ENCODE peak calls at places on chromosomes 3 and 15, in nine cellular contexts. W is H9, G is endothelial cell of umbilical vein, F is neuronal stem cell, M is GM23248, T is mesendoderm, N is colonic mucosa, X is IMR-90, R is PC-3. O is an unnamed sample. For H3K4me1, the result is how much of the 10 kb centered on the place peaks cover.

GRCh38 chr15:44765036-44765435 is 28.7 kb downstream of the TRIM69 start:
- DNase-seq in W (no peak), G (no peak), F (no peak), M (peak), T (no peak), N (no peak), X (no peak), R (no peak), O (no peak)

GRCh38 chr3:127706785-127707351 is 34.1 kb downstream of the ABTB1 start:
- DNase-seq in W (peak), G (no peak), F (no peak), M (no peak), T (no peak), N (no peak), X (no peak), R (no peak), O (peak)

GRCh38 chr3:79564192-79564591 is 203.6 kb downstream of the ROBO1 start:
- DNase-seq in W (no peak), G (no peak), F (no peak), M (no peak), T (no peak), N (no peak), X (no peak), R (no peak), O (no peak)

GRCh38 chr3:191259486-191259885 is 60.4 kb downstream of the OSTN start:
- DNase-seq in W (no peak), G (no peak), F (no peak), M (no peak), T (no peak), N (no peak), X (no peak), R (no peak), O (no peak)

GRCh38 chr3:131303848-131304247 is 77.7 kb upstream of the NUDT16 start:
- DNase-seq in W (no peak), G (no peak), F (no peak), M (peak), T (no peak), N (no peak), X (peak), R (peak), O (no peak)

GRCh38 chr15:56805466-56806146 is 72.3 kb upstream of the ZNF280D start:
- DNase-seq in W (no peak), G (peak), F (no peak), M (peak), T (peak), N (no peak), X (peak), R (peak), O (no peak)

GRCh38 chr3:102189564-102190339 is 245.1 kb upstream of the ZPLD1 start:
- DNase-seq in W (no peak), G (no peak), F (no peak), M (peak), T (no peak), N (no peak), X (peak), R (no peak), O (no peak)

GRCh38 chr3:134376786-134377431 is 2.7 kb upstream of the AMOTL2 start:
- DNase-seq in W (no peak), G (no peak), F (no peak), M (no peak), T (no peak), N (peak), X (no peak), R (no peak), O (peak)

GRCh38 chr3:127480196-127480933 is 110.2 kb downstream of the TPRA1 start:
- DNase-seq in W (no peak), G (no peak), F (no peak), M (no peak), T (no peak), N (no peak), X (no peak), R (no peak), O (no peak)

GRCh38 chr15:42681119-42681518 is 55.8 kb downstream of the CDAN1 start:
- DNase-seq in W (no peak), G (no peak), F (no peak), M (no peak), T (no peak), N (no peak), X (no peak), R (no peak), O (no peak)

GRCh38 chr15:56667517-56667916 is 65.8 kb downstream of the ZNF280D start:
- DNase-seq in W (no peak), G (no peak), F (no peak), M (no peak), T (no peak), N (no peak), X (no peak), R (no peak), O (no peak)

GRCh38 chr15:77027697-77028450 is 32.9 kb downstream of the PSTPIP1 start:
- DNase-seq in W (peak), G (peak), F (peak), M (no peak), T (peak), N (peak), X (no peak), R (no peak), O (peak)

GRCh38 chr15:66085128-66085527 is 168.4 kb downstream of the MEGF11 start:
- DNase-seq in W (peak), G (no peak), F (no peak), M (no peak), T (peak), N (no peak), X (no peak), R (peak), O (peak)

GRCh38 chr15:34837246-34838016 is 42.1 kb upstream of the ACTC1 start:
- DNase-seq in W (no peak), G (peak), F (no peak), M (peak), T (no peak), N (no peak), X (peak), R (peak), O (peak)

GRCh38 chr15:86164222-86164898 is 84.7 kb downstream of the AGBL1 start:
- DNase-seq in W (no peak), G (no peak), F (no peak), M (no peak), T (no peak), N (no peak), X (no peak), R (no peak), O (no peak)

GRCh38 chr3:115164374-115165221 is 17.5 kb upstream of the ZBTB20 start:
- DNase-seq in W (no peak), G (no peak), F (no peak), M (peak), T (no peak), N (no peak), X (no peak), R (no peak), O (no peak)

GRCh38 chr3:172302176-172302575 is 146.1 kb downstream of the GHSR start:
- DNase-seq in W (no peak), G (no peak), F (no peak), M (no peak), T (no peak), N (no peak), X (no peak), R (no peak), O (no peak)

GRCh38 chr15:74422723-74423442 is 10.9 kb downstream of the SEMA7A start:
- DNase-seq in W (peak), G (no peak), F (no peak), M (peak), T (peak), N (no peak), X (peak), R (peak), O (no peak)

GRCh38 chr3:53342353-53342752 is 5.0 kb downstream of the DCP1A start:
- DNase-seq in W (no peak), G (peak), F (no peak), M (peak), T (no peak), N (peak), X (peak), R (no peak), O (no peak)

GRCh38 chr15:42385206-42385979 is 26.1 kb downstream of the CAPN3 start:
- DNase-seq in W (peak), G (peak), F (peak), M (peak), T (peak), N (peak), X (peak), R (peak), O (no peak)

GRCh38 chr15:68536331-68537095 is 42.3 kb upstream of the CORO2B start:
- DNase-seq in W (no peak), G (no peak), F (no peak), M (peak), T (no peak), N (no peak), X (peak), R (peak), O (no peak)

GRCh38 chr3:143835312-143835711 is 13.0 kb downstream of the SLC9A9 start:
- DNase-seq in W (no peak), G (no peak), F (no peak), M (no peak), T (no peak), N (no peak), X (no peak), R (no peak), O (no peak)

GRCh38 chr3:195030791-195031321 is 240.1 kb downstream of the XXYLT1 start:
- DNase-seq in W (no peak), G (peak), F (no peak), M (no peak), T (no peak), N (no peak), X (peak), R (peak), O (no peak)

GRCh38 chr3:100928638-100929428 is 64.4 kb downstream of the ABI3BP start:
- DNase-seq in W (no peak), G (peak), F (no peak), M (peak), T (no peak), N (no peak), X (peak), R (peak), O (no peak)

GRCh38 chr15:37220949-37221670 is 120.8 kb upstream of the MEIS2 start:
- DNase-seq in W (no peak), G (no peak), F (no peak), M (no peak), T (no peak), N (no peak), X (no peak), R (no peak), O (no peak)

GRCh38 chr15:70033529-70034140 is 64.1 kb downstream of the TLE3 start:
- DNase-seq in W (no peak), G (no peak), F (no peak), M (peak), T (no peak), N (no peak), X (peak), R (no peak), O (peak)

GRCh38 chr15:70794596-70795310 is 31.4 kb upstream of the UACA start:
- DNase-seq in W (no peak), G (no peak), F (no peak), M (peak), T (no peak), N (no peak), X (peak), R (no peak), O (no peak)

GRCh38 chr3:117141821-117142220 is 432.2 kb downstream of the TUSC7 start:
- DNase-seq in W (no peak), G (no peak), F (no peak), M (no peak), T (no peak), N (no peak), X (no peak), R (no peak), O (no peak)

GRCh38 chr3:42935472-42935871 is 29.5 kb downstream of the ZNF662 start:
- DNase-seq in W (no peak), G (no peak), F (no peak), M (no peak), T (no peak), N (no peak), X (no peak), R (no peak), O (no peak)

GRCh38 chr3:177889158-177889557 is 647.1 kb upstream of the KCNMB2 start:
- DNase-seq in W (no peak), G (no peak), F (no peak), M (no peak), T (no peak), N (no peak), X (no peak), R (no peak), O (no peak)

GRCh38 chr15:80780416-80781221 is 1.4 kb downstream of the CEMIP start:
- DNase-seq in W (peak), G (peak), F (peak), M (peak), T (peak), N (peak), X (peak), R (peak), O (peak)

GRCh38 chr3:148513066-148513671 is 184.5 kb upstream of the AGTR1 start:
- DNase-seq in W (no peak), G (peak), F (no peak), M (peak), T (no peak), N (no peak), X (peak), R (no peak), O (no peak)

GRCh38 chr3:185175370-185175987 is 22.6 kb upstream of the C3orf70 start:
- DNase-seq in W (peak), G (no peak), F (no peak), M (no peak), T (peak), N (peak), X (peak), R (no peak), O (peak)

GRCh38 chr3:105747621-105748165 is 121.1 kb downstream of the CBLB start:
- DNase-seq in W (no peak), G (no peak), F (no peak), M (peak), T (no peak), N (no peak), X (no peak), R (no peak), O (no peak)
- H3K4me1 ChIP-seq in W (under half), G (under half), F (under half), M (under half), T (under half), N (under half), X (under half), R (under half), O (under half)

GRCh38 chr15:78241017-78241416 is 6.7 kb upstream of the ACSBG1 start:
- DNase-seq in W (peak), G (peak), F (peak), M (peak), T (peak), N (peak), X (peak), R (peak), O (peak)
- H3K9ac ChIP-seq in W (no peak), G (no peak), F (no peak), M (no peak), T (no peak), N (no peak), X (no peak), R (no peak), O (no peak)

GRCh38 chr3:149554826-149555225 is 80.3 kb downstream of the TM4SF4 start:
- DNase-seq in W (no peak), G (peak), F (no peak), M (peak), T (no peak), N (peak), X (peak), R (peak), O (no peak)

GRCh38 chr3:149553781-149554451 is 79.4 kb downstream of the TM4SF4 start:
- DNase-seq in W (no peak), G (peak), F (no peak), M (peak), T (peak), N (no peak), X (peak), R (no peak), O (no peak)

GRCh38 chr3:149551500-149551899 is 77.0 kb downstream of the TM4SF4 start:
- DNase-seq in W (no peak), G (no peak), F (no peak), M (no peak), T (no peak), N (no peak), X (no peak), R (no peak), O (no peak)

GRCh38 chr3:149555941-149556340 is 81.4 kb downstream of the TM4SF4 start:
- DNase-seq in W (no peak), G (no peak), F (no peak), M (peak), T (peak), N (no peak), X (no peak), R (no peak), O (no peak)

GRCh38 chr3:149552700-149553099 is 78.2 kb downstream of the TM4SF4 start:
- DNase-seq in W (no peak), G (no peak), F (no peak), M (no peak), T (no peak), N (no peak), X (no peak), R (no peak), O (no peak)
- H3K4me1 ChIP-seq in W (under half), G (half or more), F (under half), M (half or more), T (under half), N (under half), X (under half), R (half or more), O (under half)

GRCh38 chr3:62604301-62604700 is 231.0 kb upstream of the FEZF2 start:
- DNase-seq in W (no peak), G (peak), F (no peak), M (peak), T (no peak), N (no peak), X (peak), R (peak), O (no peak)
- H3K9ac ChIP-seq in W (no peak), G (peak), F (no peak), M (peak), T (no peak), N (no peak), X (peak), R (peak), O (no peak)

GRCh38 chr15:51833782-51834181 is 4.3 kb downstream of the TMOD3 start:
- DNase-seq in W (no peak), G (no peak), F (no peak), M (no peak), T (no peak), N (no peak), X (peak), R (peak), O (no peak)
- H3K4me1 ChIP-seq in W (under half), G (under half), F (under half), M (under half), T (under half), N (under half), X (under half), R (under half), O (under half)

DNA sequence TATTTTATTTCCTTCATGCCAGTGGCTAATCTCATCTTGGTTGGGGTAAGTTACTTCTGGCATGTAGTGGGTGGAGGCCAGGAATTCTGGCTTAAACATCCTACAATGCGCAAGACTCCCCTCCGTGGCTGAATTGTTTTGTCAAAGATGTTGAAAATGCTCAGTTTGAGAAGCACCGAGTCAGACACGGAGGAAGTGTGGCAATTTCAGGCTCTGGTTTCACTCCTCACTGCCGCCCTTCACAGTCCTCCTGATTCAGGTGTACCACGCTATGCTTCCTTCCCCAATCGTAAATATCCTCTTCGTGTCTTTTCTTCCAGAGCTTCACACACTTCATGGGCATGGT is 150.7 kb downstream of the OPA1 start:
- DNase-seq in W (no peak), G (no peak), F (no peak), M (no peak), T (no peak), N (no peak), X (no peak), R (no peak), O (no peak)
- H3K9ac ChIP-seq in W (no peak), G (no peak), F (no peak), M (no peak), T (no peak), N (no peak), X (no peak), R (no peak), O (no peak)

DNA sequence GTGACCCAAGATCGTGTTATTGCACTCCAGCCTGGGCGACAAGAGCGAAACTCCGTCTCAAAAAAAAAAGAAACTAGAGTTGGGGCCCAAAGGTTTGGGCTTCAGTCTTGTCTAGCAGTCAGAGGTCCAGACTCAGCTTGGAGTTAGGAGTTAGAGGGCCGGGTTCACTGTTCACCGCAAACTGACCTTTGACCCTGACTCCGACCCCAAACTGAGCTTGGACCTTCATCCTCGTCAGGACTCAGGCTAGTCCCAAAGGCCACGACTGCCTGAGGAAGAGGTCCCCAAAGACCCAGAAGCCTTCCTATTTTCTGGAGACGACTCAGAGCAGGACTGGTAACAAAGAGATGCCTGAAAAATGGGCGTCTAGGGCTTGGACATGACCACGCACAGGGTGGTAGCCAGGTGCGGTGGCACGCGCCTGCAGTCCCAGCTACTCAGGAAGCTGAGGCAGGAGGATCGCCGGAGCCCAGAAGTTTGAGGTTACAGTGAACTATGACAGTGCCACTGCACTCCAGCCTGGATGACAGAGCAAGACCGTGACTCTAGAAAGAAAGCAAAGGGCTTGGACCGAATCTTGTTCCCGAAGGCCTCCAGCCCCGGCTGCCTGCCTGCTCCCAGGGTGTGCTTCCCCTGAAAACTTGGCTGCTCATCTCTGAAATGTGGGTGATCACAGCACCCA is 22.8 kb upstream of the RPL29 start:
- DNase-seq in W (no peak), G (no peak), F (no peak), M (no peak), T (no peak), N (no peak), X (no peak), R (no peak), O (no peak)
- H3K4me1 ChIP-seq in W (under half), G (under half), F (under half), M (under half), T (under half), N (under half), X (under half), R (under half), O (under half)

GRCh38 chr3:11808231-11808630 is 38.5 kb downstream of the TAMM41 start:
- DNase-seq in W (no peak), G (no peak), F (no peak), M (peak), T (peak), N (peak), X (peak), R (no peak), O (no peak)
- H3K9ac ChIP-seq in W (no peak), G (no peak), F (no peak), M (peak), T (no peak), N (no peak), X (no peak), R (no peak), O (no peak)

GRCh38 chr3:111763968-111764367 is 95.1 kb upstream of the PHLDB2 start:
- DNase-seq in W (no peak), G (no peak), F (no peak), M (peak), T (no peak), N (no peak), X (peak), R (no peak), O (no peak)

GRCh38 chr3:111764645-111765091 is 94.4 kb upstream of the PHLDB2 start:
- DNase-seq in W (no peak), G (no peak), F (no peak), M (peak), T (no peak), N (no peak), X (peak), R (peak), O (no peak)

GRCh38 chr3:111761309-111761795 is 97.7 kb upstream of the PHLDB2 start:
- DNase-seq in W (no peak), G (peak), F (no peak), M (peak), T (no peak), N (no peak), X (peak), R (peak), O (no peak)

GRCh38 chr3:111763101-111763500 is 96.0 kb upstream of the PHLDB2 start:
- DNase-seq in W (no peak), G (no peak), F (no peak), M (peak), T (no peak), N (no peak), X (no peak), R (no peak), O (no peak)

GRCh38 chr3:111762535-111762934 is 96.5 kb upstream of the PHLDB2 start:
- DNase-seq in W (no peak), G (no peak), F (no peak), M (peak), T (no peak), N (no peak), X (peak), R (no peak), O (no peak)
- H3K4me1 ChIP-seq in W (under half), G (under half), F (under half), M (half or more), T (under half), N (under half), X (under half), R (under half), O (under half)

GRCh38 chr3:4351872-4352271 is 48.7 kb downstream of the SETMAR start:
- DNase-seq in W (no peak), G (no peak), F (no peak), M (peak), T (no peak), N (no peak), X (no peak), R (no peak), O (no peak)
- H3K9ac ChIP-seq in W (no peak), G (peak), F (no peak), M (peak), T (no peak), N (no peak), X (no peak), R (no peak), O (no peak)